ENCODE peak calls at places on chromosome 17, in five cellular contexts. I is CD8-positive, alpha-beta T cell; R is ELF-1; H is hippocampal formation; P is DMS 273 treated with DMSO at 0.1 percent for 48 hours. D is an unnamed sample.

GRCh38 chr17:73371285-73371684 is 59.5 kb upstream of the CDC42EP4 start:
- DNase-seq in I (no peak), H (no peak), P (no peak), R (no peak), D (no peak)

GRCh38 chr17:49708515-49709161 is 874 bp upstream of the SLC35B1 start:
- DNase-seq in H (no peak), I (no peak), R (peak; percentile 51), P (no peak), D (peak; percentile 32)

GRCh38 chr17:41571561-41572434 is at the start of gene KRT9:
- DNase-seq in I (no peak), H (no peak), P (no peak), R (peak; percentile 85), D (no peak)

GRCh38 chr17:82390860-82391435 is 19.4 kb downstream of the UTS2R start:
- DNase-seq in P (no peak), I (no peak), H (no peak), R (no peak), D (no peak)

GRCh38 chr17:20304961-20305360 is 162.4 kb downstream of the LGALS9B start:
- DNase-seq in I (no peak), R (no peak), P (no peak), H (no peak), D (no peak)

GRCh38 chr17:37774508-37774907 is 29.6 kb upstream of the HNF1B start:
- DNase-seq in I (no peak), P (no peak), H (no peak), R (no peak), D (no peak)

GRCh38 chr17:82947051-82947991 is 107.5 kb upstream of the ZNF750 start:
- DNase-seq in I (no peak), H (no peak), P (no peak), R (no peak), D (no peak)

GRCh38 chr17:8965394-8966168 is at the start of gene PIK3R5:
- DNase-seq in H (no peak), R (peak; percentile 79), P (no peak), I (peak; percentile 68), D (peak; percentile 87)

GRCh38 chr17:30472238-30472890 is 4.8 kb upstream of the GOSR1 start:
- DNase-seq in P (no peak), I (no peak), R (no peak), H (no peak), D (no peak)

GRCh38 chr17:33210240-33210639 is 82.9 kb downstream of the ASIC2 start:
- DNase-seq in H (no peak), P (no peak), I (no peak), R (no peak), D (no peak)

GRCh38 chr17:49582055-49582703 is 6.5 kb downstream of the NXPH3 start:
- DNase-seq in H (no peak), P (no peak), R (no peak), I (no peak), D (no peak)

GRCh38 chr17:77313831-77314230 is 173.1 kb downstream of the SEC14L1 start:
- DNase-seq in P (no peak), R (no peak), I (no peak), H (no peak), D (no peak)

GRCh38 chr17:40290629-40291296 is 3.1 kb downstream of the CDC6 start:
- DNase-seq in I (no peak), P (peak; percentile 30), R (no peak), H (no peak), D (peak; percentile 79)

GRCh38 chr17:29576214-29577008 is 7.9 kb downstream of the TP53I13 start:
- DNase-seq in P (no peak), I (no peak), H (no peak), R (no peak), D (no peak)

GRCh38 chr17:58401287-58401686 is 16.0 kb downstream of the RNF43 start:
- DNase-seq in R (no peak), I (no peak), P (no peak), H (no peak), D (no peak)

GRCh38 chr17:36755586-36755985 is 154.2 kb downstream of the MRM1 start:
- DNase-seq in R (peak; percentile 75), I (no peak), P (no peak), H (no peak), D (peak; percentile 77)

GRCh38 chr17:14737984-14738651 is 437.2 kb downstream of the HS3ST3B1 start:
- DNase-seq in P (no peak), I (no peak), H (no peak), R (peak; percentile 75), D (peak; percentile 57)

GRCh38 chr17:29299031-29299430 is 5.1 kb upstream of the NUFIP2 start:
- DNase-seq in H (no peak), P (no peak), I (no peak), R (no peak), D (no peak)

GRCh38 chr17:19579867-19580565 is 46.4 kb downstream of the SLC47A1 start:
- DNase-seq in H (no peak), R (peak; percentile 42), P (no peak), I (no peak), D (peak; percentile 23)

GRCh38 chr17:78759203-78759968 is 22.7 kb downstream of the CYTH1 start:
- DNase-seq in I (peak; percentile 68), P (no peak), R (no peak), H (no peak), D (no peak)

GRCh38 chr17:39462644-39463375 is 1.5 kb downstream of the CDK12 start:
- DNase-seq in H (no peak), I (peak; percentile 1), P (no peak), R (peak; percentile 24), D (peak; percentile 23)

GRCh38 chr17:81962499-81963441 is 1.8 kb upstream of the NOTUM start:
- DNase-seq in H (no peak), P (no peak), I (no peak), R (no peak), D (no peak)

GRCh38 chr17:42133461-42134041 is 10.9 kb downstream of the HSPB9 start:
- DNase-seq in R (no peak), H (no peak), P (peak; percentile 23), I (peak; percentile 27), D (no peak)

GRCh38 chr17:40363480-40363838 is 1.1 kb downstream of the GJD3 start:
- DNase-seq in I (no peak), R (peak; percentile 30), P (no peak), H (no peak), D (no peak)

GRCh38 chr17:57953703-57954420 is 1.4 kb downstream of the CUEDC1 start:
- DNase-seq in R (no peak), H (no peak), P (no peak), I (no peak), D (no peak)

GRCh38 chr17:75457047-75457654 is 716 bp downstream of the TMEM94 start:
- DNase-seq in H (no peak), P (no peak), I (no peak), R (peak; percentile 79), D (peak; percentile 83)

GRCh38 chr17:50831430-50832064 is 3.8 kb upstream of the WFIKKN2 start:
- DNase-seq in I (no peak), P (peak; percentile 53), H (no peak), R (no peak), D (peak; percentile 42)

GRCh38 chr17:77451271-77451893 is 310.6 kb downstream of the SEC14L1 start:
- DNase-seq in H (peak; percentile 95), R (peak; percentile 94), P (no peak), I (peak; percentile 58), D (peak; percentile 94)

GRCh38 chr17:7361906-7362305 is 7.0 kb downstream of the TMEM95 start:
- DNase-seq in R (no peak), P (no peak), H (no peak), I (no peak), D (no peak)

GRCh38 chr17:9044796-9045470 is 23.6 kb downstream of the NTN1 start:
- DNase-seq in I (no peak), H (no peak), P (peak; percentile 91), R (no peak), D (no peak)